ENCODE peak calls at places on chromosomes 5 and 9, in nine cellular contexts. K is uterus, X is PC-3, M is IMR-90, W is left lung, U is NB4, D is mammary epithelial cell, P is GM12865, E is fibroblast of mammary gland. I is an unnamed sample.

GRCh38 chr9:109408759-109409462 is 88.1 kb upstream of the EPB41L4B start:
- DNase-seq in K (no peak), X (no peak), M (peak; percentile 42), W (no peak), U (no peak), D (no peak), P (no peak), E (no peak), I (no peak)

GRCh38 chr5:173565491-173566038 is 50.9 kb downstream of the BOD1 start:
- DNase-seq in K (no peak), X (no peak), M (no peak), W (no peak), U (no peak), D (no peak), P (no peak), E (no peak), I (no peak)

GRCh38 chr9:136644593-136645342 is 17.9 kb upstream of the EGFL7 start:
- DNase-seq in K (peak; percentile 54), X (peak; percentile 71), M (peak; percentile 28), W (peak; percentile 97), U (peak; percentile 70), D (no peak), P (peak; percentile 66), E (peak; percentile 52), I (peak; percentile 72)

GRCh38 chr5:178120661-178121357 is 7.5 kb downstream of the N4BP3 start:
- DNase-seq in K (peak; percentile 75), X (peak; percentile 96), M (peak; percentile 76), W (peak; percentile 91), U (peak; percentile 89), D (no peak), P (peak; percentile 96), E (peak; percentile 65), I (peak; percentile 21)

GRCh38 chr5:123422433-123423277 is 548 bp downstream of the CEP120 start:
- DNase-seq in K (no peak), X (peak; percentile 27), M (peak; percentile 40), W (no peak), U (peak; percentile 58), D (peak; percentile 38), P (peak; percentile 47), E (peak; percentile 41), I (peak; percentile 31)

GRCh38 chr5:116237917-116238502 is 153.2 kb downstream of the COMMD10 start:
- DNase-seq in K (no peak), X (peak; percentile 22), M (no peak), W (no peak), U (peak; percentile 1), D (no peak), P (no peak), E (peak; percentile 27), I (no peak)

GRCh38 chr9:108056083-108056804 is 566.7 kb upstream of the KLF4 start:
- DNase-seq in K (no peak), X (peak; percentile 79), M (peak; percentile 78), W (no peak), U (no peak), D (peak; percentile 76), P (no peak), E (peak; percentile 89), I (no peak)

GRCh38 chr5:116778015-116778414 is 203.4 kb upstream of the SEMA6A start:
- DNase-seq in K (no peak), X (no peak), M (no peak), W (no peak), U (no peak), D (no peak), P (no peak), E (no peak), I (no peak)

GRCh38 chr9:26292943-26293342 is 599.7 kb downstream of the CAAP1 start:
- DNase-seq in K (no peak), X (peak; percentile 75), M (peak; percentile 52), W (no peak), U (no peak), D (peak; percentile 45), P (no peak), E (peak; percentile 48), I (no peak)

GRCh38 chr5:52783226-52783959 is 4.3 kb upstream of the ITGA1 start:
- DNase-seq in K (no peak), X (peak; percentile 83), M (no peak), W (no peak), U (peak; percentile 37), D (peak; percentile 78), P (no peak), E (peak; percentile 69), I (no peak)

GRCh38 chr9:109627042-109627441 is 128.9 kb upstream of the PTPN3 start:
- DNase-seq in K (no peak), X (no peak), M (no peak), W (no peak), U (no peak), D (no peak), P (no peak), E (no peak), I (no peak)

GRCh38 chr5:157575096-157575872 is at the start of gene ADAM19:
- DNase-seq in K (peak; percentile 54), X (peak; percentile 86), M (peak; percentile 53), W (peak; percentile 89), U (no peak), D (peak; percentile 66), P (peak; percentile 61), E (peak; percentile 48), I (no peak)

GRCh38 chr5:137316346-137316736 is 182.8 kb downstream of the SPOCK1 start:
- DNase-seq in K (no peak), X (peak; percentile 44), M (peak; percentile 25), W (no peak), U (no peak), D (no peak), P (no peak), E (peak; percentile 62), I (no peak)

GRCh38 chr5:143024227-143024920 is 254.2 kb downstream of the ARHGAP26 start:
- DNase-seq in K (no peak), X (no peak), M (no peak), W (no peak), U (no peak), D (no peak), P (peak; percentile 51), E (no peak), I (no peak)

GRCh38 chr9:35563791-35564197 is 41.3 kb upstream of the TESK1 start:
- DNase-seq in K (peak; percentile 60), X (no peak), M (no peak), W (no peak), U (no peak), D (no peak), P (no peak), E (no peak), I (peak; percentile 33)

GRCh38 chr5:33313150-33313549 is 127.6 kb upstream of the TARS1 start:
- DNase-seq in K (no peak), X (peak; percentile 99), M (peak; percentile 90), W (no peak), U (no peak), D (peak; percentile 98), P (no peak), E (peak; percentile 99), I (no peak)

GRCh38 chr9:71692337-71692736 is 76.0 kb downstream of the CEMIP2 start:
- DNase-seq in K (no peak), X (no peak), M (peak; percentile 58), W (no peak), U (peak; percentile 2), D (peak; percentile 56), P (no peak), E (peak; percentile 69), I (peak; percentile 59)

GRCh38 chr9:2420488-2421056 is 201.0 kb upstream of the VLDLR start:
- DNase-seq in K (no peak), X (no peak), M (no peak), W (no peak), U (no peak), D (no peak), P (no peak), E (no peak), I (no peak)

DNA sequence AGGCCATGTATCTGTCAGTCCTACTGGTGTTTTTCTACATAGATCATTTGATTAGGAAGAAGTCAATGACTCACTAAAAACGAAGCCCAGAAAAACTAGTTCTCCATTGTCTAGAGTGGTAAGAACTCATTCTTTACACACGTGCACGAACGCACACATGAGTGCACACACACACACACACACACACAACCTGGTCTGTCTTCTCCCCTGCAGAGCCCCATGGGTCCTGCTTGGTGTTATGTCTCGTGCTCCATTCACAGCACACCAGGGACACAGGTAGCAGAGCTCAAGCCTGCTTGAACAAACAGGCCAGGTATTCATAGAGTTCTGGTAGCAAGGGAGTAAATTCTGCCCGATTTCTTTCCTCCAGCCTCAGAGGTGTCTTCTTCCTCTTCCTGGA is 14.9 kb upstream of the FCN1 start:
- DNase-seq in K (no peak), X (no peak), M (no peak), W (no peak), U (no peak), D (no peak), P (peak; percentile 15), E (no peak), I (no peak)
- H3K4me3 ChIP-seq in K (no peak overlapping the region), X (no peak overlapping the region), M (no peak overlapping the region), W (no peak overlapping the region), U (no peak overlapping the region), D (no peak overlapping the region), P (peak overlapping the region; percentile 52), E (no peak overlapping the region), I (no peak overlapping the region)

DNA sequence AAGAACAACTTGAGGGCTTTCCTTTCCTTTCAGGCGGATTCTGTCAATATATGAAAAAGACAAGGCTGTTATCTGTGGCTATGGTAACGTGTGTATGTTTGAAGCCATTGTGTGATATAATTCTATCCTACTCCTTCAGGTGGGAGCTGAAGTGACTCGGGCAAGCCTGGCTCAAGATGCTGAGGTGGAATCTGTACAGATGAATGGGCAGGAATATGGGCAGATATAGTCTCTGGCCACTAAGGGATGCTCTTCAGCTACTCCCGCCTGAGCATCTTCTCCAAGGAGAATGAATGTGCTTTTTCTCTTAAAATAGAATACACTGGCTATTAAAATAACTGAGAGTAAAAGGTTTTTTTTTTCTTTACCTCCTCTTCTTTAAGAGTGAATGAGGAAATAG is 244.8 kb downstream of the ADGRV1 start:
- DNase-seq in K (no peak), X (no peak), M (no peak), W (no peak), U (no peak), D (no peak), P (no peak), E (no peak), I (no peak)
- TF ChIP-seq CTCF in K (no peak), X (no peak), M (no peak), W (no peak), U (no peak), D (no peak), P (no peak), E (no peak), I (no peak)

GRCh38 chr9:16727452-16728127 is 142.9 kb downstream of the BNC2 start:
- DNase-seq in K (no peak), X (no peak), M (peak; percentile 39), W (no peak), U (peak; percentile 43), D (no peak), P (no peak), E (peak; percentile 63), I (no peak)
- H3K4me3 ChIP-seq in K (peak overlapping the region; percentile 39), X (peak overlapping the region; percentile 76), M (peak overlapping the region; percentile 62), W (peak overlapping the region; percentile 44), U (peak overlapping the region; percentile 70), D (peak overlapping the region; percentile 68), P (no peak overlapping the region), E (peak overlapping the region; percentile 72), I (peak overlapping the region; percentile 53)

DNA sequence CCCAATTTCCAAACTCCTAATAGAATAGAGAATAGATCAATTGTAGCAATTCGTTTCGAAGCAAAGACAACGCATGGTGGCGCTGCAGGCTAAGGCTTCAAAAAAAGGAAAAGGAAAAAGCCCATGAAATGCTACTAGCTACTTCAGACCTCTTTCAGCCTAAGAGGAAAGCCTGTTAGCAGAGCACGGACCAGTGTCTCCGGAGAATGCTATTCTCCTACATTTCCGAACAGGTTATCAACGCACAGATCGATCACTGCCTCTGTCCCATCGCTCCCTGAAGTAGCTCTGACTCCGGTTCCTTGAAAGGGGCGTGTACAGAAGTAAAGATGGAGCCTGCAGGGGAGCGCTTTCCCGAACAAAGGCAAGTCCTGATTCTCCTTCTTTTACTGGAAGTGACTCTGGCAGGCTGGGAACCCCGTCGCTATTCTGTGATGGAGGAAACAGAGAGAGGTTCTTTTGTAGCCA is at the start of gene PCDHB15:
- DNase-seq in K (peak; percentile 36), X (no peak), M (no peak), W (no peak), U (peak; percentile 57), D (peak; percentile 8), P (no peak), E (no peak), I (no peak)
- TF ChIP-seq CTCF in K (peak; percentile 31), X (no peak), M (peak; percentile 22), W (no peak), U (peak; percentile 36), D (no peak), P (no peak), E (no peak), I (no peak)

I was measured in tibial nerve.